ENCODE peak calls at places on chromosome 19, in eight cellular contexts. X is fibroblast of the aortic adventitia; Q is foreskin melanocyte; H is CD8-positive, alpha-beta memory T cell; N is adrenal gland; T is midbrain; S is immature natural killer cell; R is psoas muscle. Z is an unnamed sample.

GRCh38 chr19:35513975-35514809 is 743 bp upstream of the DMKN start:
- DNase-seq in X (peak; percentile 49), Q (peak; percentile 38), H (no peak), N (no peak), T (no peak), S (no peak), R (no peak), Z (no peak)

GRCh38 chr19:48480151-48480475 is 10.9 kb downstream of the CYTH2 start:
- DNase-seq in X (peak; percentile 20), Q (no peak), H (no peak), N (no peak), T (peak; percentile 71), S (peak; percentile 23), R (peak; percentile 86), Z (no peak)

GRCh38 chr19:56671613-56671994 is at the start of gene ZNF835:
- DNase-seq in X (no peak), Q (no peak), H (peak; percentile 58), N (peak; percentile 96), T (peak; percentile 97), S (peak; percentile 87), R (peak; percentile 95), Z (peak; percentile 63)

GRCh38 chr19:42281175-42282035 is 12.4 kb downstream of the CIC start:
- DNase-seq in X (peak; percentile 68), Q (no peak), H (no peak), N (peak; percentile 72), T (peak; percentile 65), S (peak; percentile 26), R (peak; percentile 76), Z (no peak)

GRCh38 chr19:3669616-3670257 is 30.5 kb downstream of the PIP5K1C start:
- DNase-seq in X (no peak), Q (no peak), H (no peak), N (no peak), T (no peak), S (no peak), R (no peak), Z (no peak)

GRCh38 chr19:53158119-53158656 is 665 bp downstream of the ZNF347 start:
- DNase-seq in X (peak; percentile 27), Q (peak; percentile 14), H (no peak), N (peak; percentile 67), T (peak; percentile 1), S (peak; percentile 21), R (peak; percentile 63), Z (peak; percentile 65)

GRCh38 chr19:13483215-13483614 is 23.1 kb downstream of the CACNA1A start:
- DNase-seq in X (no peak), Q (no peak), H (no peak), N (no peak), T (no peak), S (no peak), R (no peak), Z (no peak)

GRCh38 chr19:5354403-5354802 is 13.8 kb upstream of the PTPRS start:
- DNase-seq in X (no peak), Q (no peak), H (no peak), N (no peak), T (no peak), S (no peak), R (no peak), Z (no peak)

GRCh38 chr19:34667349-34668076 is 9.4 kb downstream of the SCGB2B2 start:
- DNase-seq in X (peak; percentile 44), Q (no peak), H (no peak), N (peak; percentile 50), T (no peak), S (peak; percentile 28), R (no peak), Z (no peak)

GRCh38 chr19:45153339-45154063 is 7.3 kb downstream of the NKPD1 start:
- DNase-seq in X (peak; percentile 42), Q (no peak), H (peak; percentile 17), N (peak; percentile 68), T (peak; percentile 49), S (peak; percentile 28), R (peak; percentile 70), Z (no peak)

GRCh38 chr19:49758292-49758691 is 4.8 kb downstream of the TSKS start:
- DNase-seq in X (peak; percentile 69), Q (no peak), H (no peak), N (no peak), T (no peak), S (no peak), R (no peak), Z (no peak)

GRCh38 chr19:12938536-12939291 is at the start of gene CALR:
- DNase-seq in X (peak; percentile 37), Q (peak; percentile 25), H (peak; percentile 9), N (peak; percentile 53), T (no peak), S (peak; percentile 47), R (peak; percentile 78), Z (no peak)

GRCh38 chr19:29743681-29744080 is 28.6 kb upstream of the C19orf12 start:
- DNase-seq in X (no peak), Q (no peak), H (no peak), N (no peak), T (no peak), S (no peak), R (no peak), Z (no peak)

GRCh38 chr19:12868540-12869112 is 12.6 kb downstream of the DNASE2 start:
- DNase-seq in X (no peak), Q (no peak), H (no peak), N (no peak), T (no peak), S (no peak), R (no peak), Z (no peak)

GRCh38 chr19:1765182-1765903 is 12.0 kb downstream of the ONECUT3 start:
- DNase-seq in X (no peak), Q (no peak), H (no peak), N (no peak), T (no peak), S (no peak), R (no peak), Z (no peak)

GRCh38 chr19:5479958-5480357 is 24.7 kb downstream of the ZNRF4 start:
- DNase-seq in X (no peak), Q (no peak), H (no peak), N (no peak), T (no peak), S (no peak), R (no peak), Z (no peak)

GRCh38 chr19:7618771-7619510 is 10.4 kb downstream of the XAB2 start:
- DNase-seq in X (peak; percentile 5), Q (no peak), H (no peak), N (peak; percentile 82), T (no peak), S (no peak), R (no peak), Z (no peak)

GRCh38 chr19:29682236-29682895 is 17.1 kb downstream of the PLEKHF1 start:
- DNase-seq in X (no peak), Q (no peak), H (no peak), N (no peak), T (no peak), S (no peak), R (no peak), Z (no peak)

GRCh38 chr19:30065680-30066606 is 123.9 kb downstream of the URI1 start:
- DNase-seq in X (no peak), Q (no peak), H (no peak), N (no peak), T (no peak), S (no peak), R (no peak), Z (no peak)

GRCh38 chr19:4183967-4184717 is 1.7 kb downstream of the ANKRD24 start:
- DNase-seq in X (no peak), Q (no peak), H (no peak), N (no peak), T (no peak), S (no peak), R (peak; percentile 75), Z (no peak)

GRCh38 chr19:4474504-4475136 is 2.5 kb downstream of the HDGFL2 start:
- DNase-seq in X (peak; percentile 54), Q (peak; percentile 34), H (no peak), N (no peak), T (peak; percentile 47), S (no peak), R (no peak), Z (no peak)

GRCh38 chr19:48991011-48991609 is 2.0 kb downstream of the GYS1 start:
- DNase-seq in X (no peak), Q (no peak), H (no peak), N (no peak), T (no peak), S (no peak), R (no peak), Z (no peak)

GRCh38 chr19:3780786-3781304 is 5.3 kb downstream of the MATK start:
- DNase-seq in X (no peak), Q (no peak), H (no peak), N (no peak), T (no peak), S (no peak), R (no peak), Z (no peak)

GRCh38 chr19:50791594-50792245 is 1.5 kb downstream of the ACP4 start:
- DNase-seq in X (no peak), Q (no peak), H (no peak), N (no peak), T (no peak), S (no peak), R (no peak), Z (no peak)

GRCh38 chr19:50721441-50722137 is 1.6 kb upstream of the CLEC11A start:
- DNase-seq in X (no peak), Q (no peak), H (no peak), N (peak; percentile 91), T (no peak), S (no peak), R (no peak), Z (no peak)

GRCh38 chr19:36120092-36120983 is 5.1 kb downstream of the TBCB start:
- DNase-seq in X (no peak), Q (no peak), H (no peak), N (no peak), T (no peak), S (no peak), R (no peak), Z (no peak)

GRCh38 chr19:41356984-41357739 is 3.4 kb upstream of the TGFB1 start:
- DNase-seq in X (no peak), Q (no peak), H (no peak), N (no peak), T (no peak), S (no peak), R (no peak), Z (no peak)

GRCh38 chr19:12611361-12611699 is 610 bp downstream of the ZNF791 start:
- DNase-seq in X (peak; percentile 78), Q (peak; percentile 61), H (no peak), N (peak; percentile 78), T (peak; percentile 58), S (no peak), R (peak; percentile 86), Z (peak; percentile 88)

GRCh38 chr19:28118235-28118634 is 1094.7 kb downstream of the UQCRFS1 start:
- DNase-seq in X (peak; percentile 2), Q (no peak), H (no peak), N (no peak), T (no peak), S (no peak), R (no peak), Z (no peak)

GRCh38 chr19:35232912-35233311 is 4.4 kb upstream of the FAM187B start:
- DNase-seq in X (no peak), Q (no peak), H (no peak), N (no peak), T (no peak), S (no peak), R (no peak), Z (no peak)

GRCh38 chr19:40831502-40832430 is 18.5 kb downstream of the CYP2A6 start:
- DNase-seq in X (peak; percentile 98), Q (peak; percentile 92), H (no peak), N (peak; percentile 71), T (no peak), S (no peak), R (no peak), Z (no peak)

GRCh38 chr19:1066748-1067340 is at the start of gene ARHGAP45:
- DNase-seq in X (no peak), Q (no peak), H (peak; percentile 82), N (peak; percentile 37), T (no peak), S (peak; percentile 89), R (peak; percentile 69), Z (no peak)

GRCh38 chr19:7349961-7350711 is 1.4 kb downstream of the ARHGEF18 start:
- DNase-seq in X (no peak), Q (no peak), H (peak; percentile 42), N (no peak), T (no peak), S (peak; percentile 53), R (no peak), Z (no peak)

GRCh38 chr19:46890423-46891170 is 29.8 kb downstream of the ARHGAP35 start:
- DNase-seq in X (peak; percentile 93), Q (no peak), H (no peak), N (no peak), T (no peak), S (no peak), R (no peak), Z (no peak)

Z was measured in ascending aorta.